ENCODE peak calls at places on chromosomes 1 and 21, in nine cellular contexts. One of them, this sample, is unnamed.

GRCh38 chr1:37614105-37614504 is 18.4 kb upstream of the GNL2 start:
- DNase-seq in kidney epithelial cell: no peak
- DNase-seq in astrocyte: no peak
- DNase-seq in NT2/D1: no peak
- DNase-seq in DND-41: no peak
- DNase-seq in fibroblast of lung: no peak
- DNase-seq in mucosa of descending colon: no peak
- DNase-seq in tibial nerve: no peak
- DNase-seq in K562: no peak
- DNase-seq in this sample: no peak

GRCh38 chr21:46426313-46427046 is 32.2 kb upstream of the DIP2A start:
- DNase-seq in kidney epithelial cell: no peak
- DNase-seq in astrocyte: no peak
- DNase-seq in NT2/D1: no peak
- DNase-seq in DND-41: no peak
- DNase-seq in fibroblast of lung: no peak
- DNase-seq in mucosa of descending colon: no peak
- DNase-seq in tibial nerve: no peak
- DNase-seq in K562: no peak
- DNase-seq in this sample: no peak

GRCh38 chr1:30763654-30764248 is 6.2 kb upstream of the LAPTM5 start:
- DNase-seq in kidney epithelial cell: peak
- DNase-seq in astrocyte: peak
- DNase-seq in NT2/D1: no peak
- DNase-seq in DND-41: no peak
- DNase-seq in fibroblast of lung: peak
- DNase-seq in mucosa of descending colon: no peak
- DNase-seq in tibial nerve: no peak
- DNase-seq in K562: no peak
- DNase-seq in this sample: peak

GRCh38 chr1:228101614-228101993 is 1.5 kb downstream of the C1orf35 start:
- DNase-seq in kidney epithelial cell: no peak
- DNase-seq in astrocyte: no peak
- DNase-seq in NT2/D1: no peak
- DNase-seq in DND-41: no peak
- DNase-seq in fibroblast of lung: no peak
- DNase-seq in mucosa of descending colon: peak
- DNase-seq in tibial nerve: no peak
- DNase-seq in K562: no peak
- DNase-seq in this sample: no peak

GRCh38 chr1:57727121-57727520 is 303.3 kb upstream of the DAB1 start:
- DNase-seq in kidney epithelial cell: no peak
- DNase-seq in astrocyte: no peak
- DNase-seq in NT2/D1: no peak
- DNase-seq in DND-41: peak
- DNase-seq in fibroblast of lung: no peak
- DNase-seq in mucosa of descending colon: no peak
- DNase-seq in tibial nerve: no peak
- DNase-seq in K562: no peak
- DNase-seq in this sample: no peak

GRCh38 chr21:36543924-36544323 is 64.0 kb upstream of the CLDN14 start:
- DNase-seq in kidney epithelial cell: no peak
- DNase-seq in astrocyte: no peak
- DNase-seq in NT2/D1: no peak
- DNase-seq in DND-41: no peak
- DNase-seq in fibroblast of lung: no peak
- DNase-seq in mucosa of descending colon: no peak
- DNase-seq in tibial nerve: no peak
- DNase-seq in K562: no peak
- DNase-seq in this sample: no peak

GRCh38 chr1:99264201-99265021 is at the start of gene PLPPR4:
- DNase-seq in kidney epithelial cell: no peak
- DNase-seq in astrocyte: peak
- DNase-seq in NT2/D1: peak
- DNase-seq in DND-41: no peak
- DNase-seq in fibroblast of lung: peak
- DNase-seq in mucosa of descending colon: peak
- DNase-seq in tibial nerve: peak
- DNase-seq in K562: peak
- DNase-seq in this sample: peak

GRCh38 chr1:981955-982558 is at the start of gene PERM1:
- DNase-seq in kidney epithelial cell: no peak
- DNase-seq in astrocyte: no peak
- DNase-seq in NT2/D1: no peak
- DNase-seq in DND-41: no peak
- DNase-seq in fibroblast of lung: no peak
- DNase-seq in mucosa of descending colon: peak
- DNase-seq in tibial nerve: no peak
- DNase-seq in K562: no peak
- DNase-seq in this sample: no peak

GRCh38 chr21:44356636-44357035 is 3.2 kb downstream of the TRPM2 start:
- DNase-seq in kidney epithelial cell: no peak
- DNase-seq in astrocyte: no peak
- DNase-seq in NT2/D1: no peak
- DNase-seq in DND-41: no peak
- DNase-seq in fibroblast of lung: no peak
- DNase-seq in mucosa of descending colon: peak
- DNase-seq in tibial nerve: no peak
- DNase-seq in K562: no peak
- DNase-seq in this sample: no peak

GRCh38 chr1:112358798-112359408 is 37.1 kb upstream of the CTTNBP2NL start:
- DNase-seq in kidney epithelial cell: no peak
- DNase-seq in astrocyte: peak
- DNase-seq in NT2/D1: peak
- DNase-seq in DND-41: peak
- DNase-seq in fibroblast of lung: peak
- DNase-seq in mucosa of descending colon: peak
- DNase-seq in tibial nerve: peak
- DNase-seq in K562: peak
- DNase-seq in this sample: peak

GRCh38 chr1:76090284-76091180 is 16.0 kb downstream of the ST6GALNAC3 start:
- DNase-seq in kidney epithelial cell: no peak
- DNase-seq in astrocyte: peak
- DNase-seq in NT2/D1: no peak
- DNase-seq in DND-41: no peak
- DNase-seq in fibroblast of lung: peak
- DNase-seq in mucosa of descending colon: no peak
- DNase-seq in tibial nerve: no peak
- DNase-seq in K562: no peak
- DNase-seq in this sample: no peak

GRCh38 chr1:66521736-66522365 is 12.1 kb upstream of the SGIP1 start:
- DNase-seq in kidney epithelial cell: no peak
- DNase-seq in astrocyte: peak
- DNase-seq in NT2/D1: no peak
- DNase-seq in DND-41: no peak
- DNase-seq in fibroblast of lung: peak
- DNase-seq in mucosa of descending colon: no peak
- DNase-seq in tibial nerve: no peak
- DNase-seq in K562: no peak
- DNase-seq in this sample: peak

GRCh38 chr1:101587749-101588148 is 350.9 kb downstream of the S1PR1 start:
- DNase-seq in kidney epithelial cell: no peak
- DNase-seq in astrocyte: peak
- DNase-seq in NT2/D1: no peak
- DNase-seq in DND-41: no peak
- DNase-seq in fibroblast of lung: peak
- DNase-seq in mucosa of descending colon: peak
- DNase-seq in tibial nerve: peak
- DNase-seq in K562: no peak
- DNase-seq in this sample: peak

GRCh38 chr1:45952072-45952471 is 148.7 kb downstream of the MAST2 start:
- DNase-seq in kidney epithelial cell: no peak
- DNase-seq in astrocyte: no peak
- DNase-seq in NT2/D1: no peak
- DNase-seq in DND-41: no peak
- DNase-seq in fibroblast of lung: no peak
- DNase-seq in mucosa of descending colon: no peak
- DNase-seq in tibial nerve: no peak
- DNase-seq in K562: no peak
- DNase-seq in this sample: no peak

GRCh38 chr1:32204943-32205361 is 519 bp upstream of the IQCC start:
- DNase-seq in kidney epithelial cell: no peak
- DNase-seq in astrocyte: no peak
- DNase-seq in NT2/D1: no peak
- DNase-seq in DND-41: no peak
- DNase-seq in fibroblast of lung: no peak
- DNase-seq in mucosa of descending colon: peak
- DNase-seq in tibial nerve: no peak
- DNase-seq in K562: no peak
- DNase-seq in this sample: no peak

GRCh38 chr1:32981003-32981909 is 16.6 kb upstream of the RNF19B start:
- DNase-seq in kidney epithelial cell: peak
- DNase-seq in astrocyte: peak
- DNase-seq in NT2/D1: no peak
- DNase-seq in DND-41: no peak
- DNase-seq in fibroblast of lung: peak
- DNase-seq in mucosa of descending colon: peak
- DNase-seq in tibial nerve: peak
- DNase-seq in K562: peak
- DNase-seq in this sample: peak

GRCh38 chr1:181739214-181739613 is 255.9 kb downstream of the CACNA1E start:
- DNase-seq in kidney epithelial cell: no peak
- DNase-seq in astrocyte: no peak
- DNase-seq in NT2/D1: no peak
- DNase-seq in DND-41: no peak
- DNase-seq in fibroblast of lung: peak
- DNase-seq in mucosa of descending colon: no peak
- DNase-seq in tibial nerve: no peak
- DNase-seq in K562: no peak
- DNase-seq in this sample: no peak

GRCh38 chr1:231966983-231967382 is 340.4 kb downstream of the DISC1 start:
- DNase-seq in kidney epithelial cell: no peak
- DNase-seq in astrocyte: no peak
- DNase-seq in NT2/D1: no peak
- DNase-seq in DND-41: no peak
- DNase-seq in fibroblast of lung: no peak
- DNase-seq in mucosa of descending colon: no peak
- DNase-seq in tibial nerve: no peak
- DNase-seq in K562: no peak
- DNase-seq in this sample: no peak

GRCh38 chr1:198669023-198669698 is 30.3 kb downstream of the PTPRC start:
- DNase-seq in kidney epithelial cell: peak
- DNase-seq in astrocyte: peak
- DNase-seq in NT2/D1: no peak
- DNase-seq in DND-41: peak
- DNase-seq in fibroblast of lung: peak
- DNase-seq in mucosa of descending colon: no peak
- DNase-seq in tibial nerve: no peak
- DNase-seq in K562: peak
- DNase-seq in this sample: peak

GRCh38 chr21:44996096-44996495 is 56.3 kb downstream of the SLX9 start:
- DNase-seq in kidney epithelial cell: no peak
- DNase-seq in astrocyte: no peak
- DNase-seq in NT2/D1: no peak
- DNase-seq in DND-41: no peak
- DNase-seq in fibroblast of lung: no peak
- DNase-seq in mucosa of descending colon: peak
- DNase-seq in tibial nerve: no peak
- DNase-seq in K562: no peak
- DNase-seq in this sample: no peak

GRCh38 chr1:47709302-47710074 is 271.6 kb downstream of the FOXD2 start:
- DNase-seq in kidney epithelial cell: no peak
- DNase-seq in astrocyte: no peak
- DNase-seq in NT2/D1: no peak
- DNase-seq in DND-41: no peak
- DNase-seq in fibroblast of lung: no peak
- DNase-seq in mucosa of descending colon: peak
- DNase-seq in tibial nerve: no peak
- DNase-seq in K562: no peak
- DNase-seq in this sample: no peak
- H3K4me3 ChIP-seq in kidney epithelial cell: peak
- H3K4me3 ChIP-seq in astrocyte: peak
- H3K4me3 ChIP-seq in NT2/D1: peak
- H3K4me3 ChIP-seq in DND-41: no peak
- H3K4me3 ChIP-seq in fibroblast of lung: peak
- H3K4me3 ChIP-seq in mucosa of descending colon: peak
- H3K4me3 ChIP-seq in tibial nerve: peak
- H3K4me3 ChIP-seq in K562: no peak
- H3K4me3 ChIP-seq in this sample: peak

DNA sequence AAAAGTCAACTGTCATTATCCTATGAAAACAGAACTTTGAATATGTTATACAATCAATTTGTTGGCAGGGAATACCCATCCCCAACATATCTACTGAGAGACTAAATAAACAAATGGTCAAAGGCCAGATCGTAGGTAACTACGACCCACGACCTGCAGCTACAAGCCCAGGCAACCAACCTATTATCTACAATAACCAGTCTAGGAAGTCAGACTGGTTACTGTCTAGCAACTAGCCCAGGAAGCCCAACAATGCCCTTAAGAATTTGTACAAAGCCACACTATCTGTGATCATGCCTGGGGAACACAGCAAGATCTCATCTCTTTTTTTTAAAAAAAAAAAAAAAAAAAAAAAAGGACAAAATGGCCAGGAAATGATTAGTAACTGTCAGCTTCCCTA is 58.7 kb downstream of the SMYD3 start:
- DNase-seq in kidney epithelial cell: no peak
- DNase-seq in astrocyte: no peak
- DNase-seq in NT2/D1: no peak
- DNase-seq in DND-41: no peak
- DNase-seq in fibroblast of lung: peak
- DNase-seq in mucosa of descending colon: no peak
- DNase-seq in tibial nerve: no peak
- DNase-seq in K562: no peak
- DNase-seq in this sample: no peak
- H3K4me3 ChIP-seq in kidney epithelial cell: no peak
- H3K4me3 ChIP-seq in astrocyte: no peak
- H3K4me3 ChIP-seq in NT2/D1: no peak
- H3K4me3 ChIP-seq in DND-41: no peak
- H3K4me3 ChIP-seq in fibroblast of lung: no peak
- H3K4me3 ChIP-seq in mucosa of descending colon: no peak
- H3K4me3 ChIP-seq in tibial nerve: no peak
- H3K4me3 ChIP-seq in K562: no peak
- H3K4me3 ChIP-seq in this sample: no peak

GRCh38 chr1:244052728-244053312 is 1.7 kb downstream of the ZBTB18 start:
- DNase-seq in kidney epithelial cell: no peak
- DNase-seq in astrocyte: no peak
- DNase-seq in NT2/D1: no peak
- DNase-seq in DND-41: no peak
- DNase-seq in fibroblast of lung: no peak
- DNase-seq in mucosa of descending colon: no peak
- DNase-seq in tibial nerve: no peak
- DNase-seq in K562: no peak
- DNase-seq in this sample: no peak
- H3K4me3 ChIP-seq in kidney epithelial cell: no peak
- H3K4me3 ChIP-seq in astrocyte: no peak
- H3K4me3 ChIP-seq in NT2/D1: no peak
- H3K4me3 ChIP-seq in DND-41: no peak
- H3K4me3 ChIP-seq in fibroblast of lung: no peak
- H3K4me3 ChIP-seq in mucosa of descending colon: no peak
- H3K4me3 ChIP-seq in tibial nerve: no peak
- H3K4me3 ChIP-seq in K562: no peak
- H3K4me3 ChIP-seq in this sample: no peak

GRCh38 chr1:109241841-109242301 is 7.5 kb upstream of the CELSR2 start:
- DNase-seq in kidney epithelial cell: no peak
- DNase-seq in astrocyte: no peak
- DNase-seq in NT2/D1: no peak
- DNase-seq in DND-41: no peak
- DNase-seq in fibroblast of lung: no peak
- DNase-seq in mucosa of descending colon: no peak
- DNase-seq in tibial nerve: no peak
- DNase-seq in K562: no peak
- DNase-seq in this sample: no peak
- H3K4me3 ChIP-seq in kidney epithelial cell: no peak
- H3K4me3 ChIP-seq in astrocyte: no peak
- H3K4me3 ChIP-seq in NT2/D1: no peak
- H3K4me3 ChIP-seq in DND-41: no peak
- H3K4me3 ChIP-seq in fibroblast of lung: no peak
- H3K4me3 ChIP-seq in mucosa of descending colon: no peak
- H3K4me3 ChIP-seq in tibial nerve: no peak
- H3K4me3 ChIP-seq in K562: no peak
- H3K4me3 ChIP-seq in this sample: no peak

GRCh38 chr1:222923506-222923905 is 108.7 kb downstream of the DISP1 start:
- DNase-seq in kidney epithelial cell: no peak
- DNase-seq in astrocyte: peak
- DNase-seq in NT2/D1: no peak
- DNase-seq in DND-41: no peak
- DNase-seq in fibroblast of lung: peak
- DNase-seq in mucosa of descending colon: no peak
- DNase-seq in tibial nerve: no peak
- DNase-seq in K562: no peak
- DNase-seq in this sample: no peak
- H3K4me3 ChIP-seq in kidney epithelial cell: no peak
- H3K4me3 ChIP-seq in astrocyte: no peak
- H3K4me3 ChIP-seq in NT2/D1: no peak
- H3K4me3 ChIP-seq in DND-41: no peak
- H3K4me3 ChIP-seq in fibroblast of lung: no peak
- H3K4me3 ChIP-seq in mucosa of descending colon: no peak
- H3K4me3 ChIP-seq in tibial nerve: no peak
- H3K4me3 ChIP-seq in K562: no peak
- H3K4me3 ChIP-seq in this sample: no peak